ENCODE peak calls at places on chromosomes 3 and 15, in six cellular contexts. One of them, this sample, is unnamed.

GRCh38 chr3:37852097-37852496 is 9.6 kb upstream of the CTDSPL start:
- DNase-seq in mucosa of descending colon: no peak
- DNase-seq in adrenal gland: peak
- DNase-seq in psoas muscle: no peak
- DNase-seq in fibroblast of pulmonary artery: peak
- DNase-seq in astrocyte of the cerebellum: no peak
- DNase-seq in this sample: peak

GRCh38 chr3:152026033-152026556 is 152.7 kb downstream of the SUCNR1 start:
- DNase-seq in adrenal gland: no peak
- DNase-seq in astrocyte of the cerebellum: peak
- DNase-seq in mucosa of descending colon: no peak
- DNase-seq in fibroblast of pulmonary artery: peak
- DNase-seq in psoas muscle: no peak
- DNase-seq in this sample: peak

GRCh38 chr3:26962419-26963355 is 340.1 kb downstream of the LRRC3B start:
- DNase-seq in fibroblast of pulmonary artery: no peak
- DNase-seq in adrenal gland: no peak
- DNase-seq in astrocyte of the cerebellum: no peak
- DNase-seq in mucosa of descending colon: no peak
- DNase-seq in psoas muscle: no peak
- DNase-seq in this sample: no peak

GRCh38 chr3:21414506-21414905 is 336.5 kb downstream of the ZNF385D start:
- DNase-seq in adrenal gland: no peak
- DNase-seq in psoas muscle: no peak
- DNase-seq in fibroblast of pulmonary artery: no peak
- DNase-seq in mucosa of descending colon: no peak
- DNase-seq in astrocyte of the cerebellum: no peak
- DNase-seq in this sample: no peak

GRCh38 chr15:73881539-73882320 is 8.4 kb downstream of the TBC1D21 start:
- DNase-seq in astrocyte of the cerebellum: no peak
- DNase-seq in adrenal gland: no peak
- DNase-seq in fibroblast of pulmonary artery: no peak
- DNase-seq in mucosa of descending colon: no peak
- DNase-seq in psoas muscle: no peak
- DNase-seq in this sample: no peak

GRCh38 chr15:38707802-38708671 is 143.4 kb upstream of the RASGRP1 start:
- DNase-seq in astrocyte of the cerebellum: peak
- DNase-seq in psoas muscle: no peak
- DNase-seq in mucosa of descending colon: no peak
- DNase-seq in adrenal gland: peak
- DNase-seq in fibroblast of pulmonary artery: peak
- DNase-seq in this sample: peak

GRCh38 chr15:30991301-30992072 is at the start of gene MTMR10:
- DNase-seq in psoas muscle: peak
- DNase-seq in astrocyte of the cerebellum: peak
- DNase-seq in mucosa of descending colon: peak
- DNase-seq in adrenal gland: peak
- DNase-seq in fibroblast of pulmonary artery: peak
- DNase-seq in this sample: peak

GRCh38 chr3:186760141-186760813 is 23.1 kb upstream of the EIF4A2 start:
- DNase-seq in adrenal gland: no peak
- DNase-seq in mucosa of descending colon: no peak
- DNase-seq in astrocyte of the cerebellum: no peak
- DNase-seq in fibroblast of pulmonary artery: no peak
- DNase-seq in psoas muscle: no peak
- DNase-seq in this sample: no peak

GRCh38 chr3:151838574-151839312 is 24.8 kb downstream of the AADAC start:
- DNase-seq in astrocyte of the cerebellum: peak
- DNase-seq in psoas muscle: no peak
- DNase-seq in mucosa of descending colon: no peak
- DNase-seq in fibroblast of pulmonary artery: peak
- DNase-seq in adrenal gland: peak
- DNase-seq in this sample: peak

GRCh38 chr3:58029842-58030584 is 21.8 kb downstream of the FLNB start:
- DNase-seq in fibroblast of pulmonary artery: no peak
- DNase-seq in adrenal gland: no peak
- DNase-seq in astrocyte of the cerebellum: no peak
- DNase-seq in mucosa of descending colon: no peak
- DNase-seq in psoas muscle: no peak
- DNase-seq in this sample: no peak

GRCh38 chr15:99385865-99386264 is 134.6 kb downstream of the LRRC28 start:
- DNase-seq in fibroblast of pulmonary artery: peak
- DNase-seq in adrenal gland: peak
- DNase-seq in astrocyte of the cerebellum: no peak
- DNase-seq in mucosa of descending colon: peak
- DNase-seq in psoas muscle: peak
- DNase-seq in this sample: peak

GRCh38 chr15:66985653-66986052 is 79.7 kb upstream of the SMAD3 start:
- DNase-seq in mucosa of descending colon: no peak
- DNase-seq in astrocyte of the cerebellum: no peak
- DNase-seq in fibroblast of pulmonary artery: no peak
- DNase-seq in adrenal gland: no peak
- DNase-seq in psoas muscle: no peak
- DNase-seq in this sample: no peak

GRCh38 chr15:35437157-35437556 is 108.8 kb downstream of the DPH6 start:
- DNase-seq in adrenal gland: no peak
- DNase-seq in astrocyte of the cerebellum: no peak
- DNase-seq in psoas muscle: no peak
- DNase-seq in mucosa of descending colon: no peak
- DNase-seq in fibroblast of pulmonary artery: peak
- DNase-seq in this sample: no peak

GRCh38 chr3:12748477-12748876 is 10.6 kb downstream of the TMEM40 start:
- DNase-seq in fibroblast of pulmonary artery: no peak
- DNase-seq in mucosa of descending colon: no peak
- DNase-seq in psoas muscle: no peak
- DNase-seq in adrenal gland: no peak
- DNase-seq in astrocyte of the cerebellum: no peak
- DNase-seq in this sample: no peak

GRCh38 chr3:138349926-138350665 is 1.7 kb downstream of the MRAS start:
- DNase-seq in fibroblast of pulmonary artery: peak
- DNase-seq in adrenal gland: peak
- DNase-seq in psoas muscle: peak
- DNase-seq in mucosa of descending colon: no peak
- DNase-seq in astrocyte of the cerebellum: no peak
- DNase-seq in this sample: peak
- H3K4me3 ChIP-seq in fibroblast of pulmonary artery: peak
- H3K4me3 ChIP-seq in adrenal gland: peak
- H3K4me3 ChIP-seq in psoas muscle: peak
- H3K4me3 ChIP-seq in mucosa of descending colon: no peak
- H3K4me3 ChIP-seq in astrocyte of the cerebellum: peak
- H3K4me3 ChIP-seq in this sample: no peak

DNA sequence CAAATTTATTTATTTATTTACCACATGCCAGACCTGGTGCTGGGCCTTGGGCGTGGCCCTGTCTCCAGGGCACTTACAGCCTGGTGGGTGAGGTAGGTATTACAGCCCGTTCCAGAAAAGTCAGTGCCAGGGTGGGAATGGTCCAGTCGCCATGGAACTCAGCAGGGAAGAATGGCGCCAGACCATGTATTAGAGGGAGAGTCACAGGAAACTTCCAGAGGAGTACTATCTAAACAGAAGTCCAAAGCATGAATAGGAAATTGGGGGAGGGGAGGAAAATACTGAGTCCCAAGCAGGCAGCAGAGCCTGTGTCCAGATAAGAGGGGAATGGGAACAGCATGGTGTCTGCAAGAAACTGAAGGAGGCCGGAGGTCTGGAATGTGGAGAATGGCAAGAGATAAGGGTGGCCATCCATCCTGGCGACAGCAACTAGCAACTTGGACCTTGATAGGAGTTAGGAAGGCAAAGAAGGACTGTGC is 27.0 kb downstream of the SH3BP5 start:
- DNase-seq in mucosa of descending colon: no peak
- DNase-seq in fibroblast of pulmonary artery: peak
- DNase-seq in psoas muscle: no peak
- DNase-seq in adrenal gland: peak
- DNase-seq in astrocyte of the cerebellum: no peak
- DNase-seq in this sample: no peak
- TF ChIP-seq CTCF in mucosa of descending colon: no peak
- TF ChIP-seq CTCF in fibroblast of pulmonary artery: peak
- TF ChIP-seq CTCF in psoas muscle: no peak
- TF ChIP-seq CTCF in adrenal gland: peak
- TF ChIP-seq CTCF in astrocyte of the cerebellum: peak
- TF ChIP-seq CTCF in this sample: peak

DNA sequence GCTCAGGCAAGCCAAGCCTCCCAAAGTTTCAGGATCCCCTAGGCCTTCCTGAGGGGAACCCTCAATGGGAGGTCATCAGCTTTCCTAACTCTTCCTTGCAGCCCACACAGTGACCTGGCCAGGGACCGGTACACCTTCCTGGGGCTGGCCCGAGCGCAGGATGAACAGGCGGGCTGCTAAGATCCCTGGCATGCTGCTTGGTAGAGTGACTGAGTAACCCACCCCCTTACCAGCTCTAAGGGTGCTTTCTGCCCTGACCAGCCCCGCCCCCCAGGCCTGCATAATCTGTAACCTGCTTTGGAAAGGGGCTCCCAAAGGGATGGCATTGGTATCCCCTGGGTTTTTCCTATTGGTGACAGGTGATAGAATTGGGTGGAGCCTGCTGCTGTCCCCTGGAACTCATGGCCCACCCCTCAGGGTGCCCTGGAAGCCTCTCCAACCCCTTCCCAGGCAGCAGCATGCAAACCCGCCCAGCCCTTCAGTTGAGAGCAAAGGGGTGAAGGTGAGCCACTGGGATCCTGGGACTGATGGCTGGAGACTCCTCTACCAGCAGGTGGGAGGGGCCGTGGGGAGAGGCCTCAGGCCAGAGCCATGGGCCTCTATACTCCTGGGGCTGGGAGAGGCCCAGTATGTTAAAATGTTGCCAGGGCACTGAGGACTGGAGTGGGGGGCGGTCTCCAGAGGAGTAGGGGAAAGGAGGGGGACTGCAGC is 11.0 kb upstream of the KIF7 start:
- DNase-seq in fibroblast of pulmonary artery: no peak
- DNase-seq in mucosa of descending colon: no peak
- DNase-seq in adrenal gland: no peak
- DNase-seq in psoas muscle: no peak
- DNase-seq in astrocyte of the cerebellum: no peak
- DNase-seq in this sample: no peak
- H3K4me3 ChIP-seq in fibroblast of pulmonary artery: no peak
- H3K4me3 ChIP-seq in mucosa of descending colon: no peak
- H3K4me3 ChIP-seq in adrenal gland: peak
- H3K4me3 ChIP-seq in psoas muscle: peak
- H3K4me3 ChIP-seq in astrocyte of the cerebellum: no peak
- H3K4me3 ChIP-seq in this sample: no peak

DNA sequence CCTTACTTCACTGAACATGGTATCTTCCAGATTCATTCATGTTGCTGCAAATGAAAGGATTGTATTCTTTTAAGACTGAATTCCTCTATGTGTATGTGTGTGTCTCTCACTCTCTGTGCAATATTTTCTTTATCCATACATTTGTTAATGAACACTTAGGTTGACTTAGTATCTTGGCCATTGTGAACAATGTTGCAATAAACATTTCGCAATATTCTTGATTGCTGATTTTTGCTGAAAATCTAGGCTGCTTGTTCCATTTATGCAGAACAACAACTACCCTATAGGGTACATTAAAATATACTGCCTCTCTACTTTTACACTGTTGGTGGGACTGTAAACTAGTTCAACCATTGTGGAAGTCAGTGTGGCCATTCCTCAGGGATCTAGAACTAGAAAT is 732.4 kb downstream of the CADM2 start:
- DNase-seq in astrocyte of the cerebellum: no peak
- DNase-seq in psoas muscle: no peak
- DNase-seq in fibroblast of pulmonary artery: no peak
- DNase-seq in adrenal gland: no peak
- DNase-seq in mucosa of descending colon: no peak
- DNase-seq in this sample: no peak
- TF ChIP-seq CTCF in astrocyte of the cerebellum: no peak
- TF ChIP-seq CTCF in psoas muscle: no peak
- TF ChIP-seq CTCF in fibroblast of pulmonary artery: no peak
- TF ChIP-seq CTCF in adrenal gland: no peak
- TF ChIP-seq CTCF in mucosa of descending colon: no peak
- TF ChIP-seq CTCF in this sample: no peak

DNA sequence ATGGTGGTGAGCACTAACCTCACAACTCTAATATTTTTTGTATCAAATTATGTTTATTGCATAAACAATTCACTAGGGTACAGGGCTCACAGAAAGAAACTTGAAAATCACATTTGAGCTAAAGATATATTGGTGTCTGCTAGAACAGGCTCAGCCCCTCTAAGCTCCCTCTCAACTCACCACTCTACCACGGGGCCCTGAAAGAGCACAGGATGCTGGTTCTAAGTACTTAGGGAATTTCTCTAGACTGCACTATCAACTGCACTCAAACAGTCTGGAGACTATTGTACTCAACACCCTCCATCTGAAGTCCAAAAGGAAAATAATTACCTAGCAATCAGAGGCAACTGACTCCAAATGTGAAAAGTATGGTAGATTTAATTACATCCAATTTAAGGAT is 98.7 kb upstream of the STRIT1 start:
- DNase-seq in adrenal gland: no peak
- DNase-seq in mucosa of descending colon: no peak
- DNase-seq in psoas muscle: no peak
- DNase-seq in fibroblast of pulmonary artery: no peak
- DNase-seq in astrocyte of the cerebellum: no peak
- DNase-seq in this sample: no peak
- H3K4me3 ChIP-seq in adrenal gland: no peak
- H3K4me3 ChIP-seq in mucosa of descending colon: no peak
- H3K4me3 ChIP-seq in psoas muscle: no peak
- H3K4me3 ChIP-seq in fibroblast of pulmonary artery: no peak
- H3K4me3 ChIP-seq in astrocyte of the cerebellum: no peak
- H3K4me3 ChIP-seq in this sample: no peak

GRCh38 chr3:71376911-71377310 is 206.6 kb downstream of the FOXP1 start:
- DNase-seq in astrocyte of the cerebellum: no peak
- DNase-seq in fibroblast of pulmonary artery: no peak
- DNase-seq in adrenal gland: no peak
- DNase-seq in mucosa of descending colon: no peak
- DNase-seq in psoas muscle: no peak
- DNase-seq in this sample: no peak

GRCh38 chr3:71384393-71384792 is 199.1 kb downstream of the FOXP1 start:
- DNase-seq in psoas muscle: no peak
- DNase-seq in astrocyte of the cerebellum: no peak
- DNase-seq in mucosa of descending colon: no peak
- DNase-seq in adrenal gland: no peak
- DNase-seq in fibroblast of pulmonary artery: no peak
- DNase-seq in this sample: no peak

GRCh38 chr3:71376499-71376898 is 207.0 kb downstream of the FOXP1 start:
- DNase-seq in astrocyte of the cerebellum: no peak
- DNase-seq in adrenal gland: no peak
- DNase-seq in mucosa of descending colon: no peak
- DNase-seq in fibroblast of pulmonary artery: no peak
- DNase-seq in psoas muscle: no peak
- DNase-seq in this sample: no peak

GRCh38 chr3:71378509-71378908 is 205.0 kb downstream of the FOXP1 start:
- DNase-seq in fibroblast of pulmonary artery: no peak
- DNase-seq in astrocyte of the cerebellum: no peak
- DNase-seq in adrenal gland: no peak
- DNase-seq in mucosa of descending colon: no peak
- DNase-seq in psoas muscle: no peak
- DNase-seq in this sample: no peak

DNA sequence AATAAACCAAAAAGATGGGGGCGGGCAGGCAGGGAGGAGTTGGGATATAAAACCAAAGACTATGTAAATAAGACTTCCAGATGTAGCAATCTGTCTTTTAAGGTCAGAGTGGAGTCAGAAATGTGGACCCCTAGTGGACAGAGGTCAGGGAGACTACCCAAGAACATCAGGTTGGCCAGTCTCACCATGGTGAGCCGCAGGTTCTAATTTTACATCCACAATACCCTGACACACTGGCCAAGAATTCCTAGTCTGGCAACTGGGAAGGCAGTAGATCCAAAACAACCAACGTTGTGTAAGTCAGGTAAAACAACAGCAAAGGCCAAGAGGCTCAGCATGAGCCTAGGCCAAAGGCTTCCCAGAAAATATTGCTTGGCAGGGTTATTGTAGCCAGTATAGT is 203.4 kb downstream of the FOXP1 start:
- DNase-seq in astrocyte of the cerebellum: peak
- DNase-seq in fibroblast of pulmonary artery: no peak
- DNase-seq in mucosa of descending colon: no peak
- DNase-seq in adrenal gland: no peak
- DNase-seq in psoas muscle: no peak
- DNase-seq in this sample: peak
- TF ChIP-seq CTCF in astrocyte of the cerebellum: peak
- TF ChIP-seq CTCF in fibroblast of pulmonary artery: no peak
- TF ChIP-seq CTCF in mucosa of descending colon: no peak
- TF ChIP-seq CTCF in adrenal gland: no peak
- TF ChIP-seq CTCF in psoas muscle: peak
- TF ChIP-seq CTCF in this sample: no peak